ENCODE peak calls at places on chromosomes 4 and X, in eight cellular contexts. Z, X, P, R, O, L, Y and V are unnamed samples.

GRCh38 chr4:58138786-58139185 is 1028.6 kb upstream of the IGFBP7 start:
- DNase-seq in O (no peak), L (no peak), R (no peak), Y (no peak), X (no peak), Z (no peak), P (no peak), V (no peak)

GRCh38 chrX:41025926-41026325 is 59.3 kb upstream of the USP9X start:
- DNase-seq in O (no peak), L (no peak), P (no peak), R (no peak), Z (no peak), Y (no peak), X (no peak), V (no peak)

GRCh38 chr4:153789741-153790651 is 1.1 kb upstream of the SFRP2 start:
- DNase-seq in P (no peak), R (no peak), Y (no peak), L (no peak), X (no peak), Z (no peak), O (no peak), V (no peak)

GRCh38 chr4:27629532-27630225 is 769.0 kb downstream of the STIM2 start:
- DNase-seq in X (no peak), L (no peak), R (no peak), Y (no peak), P (no peak), O (no peak), Z (no peak), V (no peak)

GRCh38 chrX:31988975-31989374 is 917.1 kb upstream of the FTHL17 start:
- DNase-seq in P (no peak), Z (no peak), R (no peak), X (no peak), L (no peak), O (no peak), Y (no peak), V (no peak)

GRCh38 chr4:3387943-3388348 is 53.8 kb upstream of the HGFAC start:
- DNase-seq in P (peak), L (no peak), X (peak), O (peak), Z (no peak), Y (peak), R (no peak), V (peak)

GRCh38 chrX:41468647-41469323 is 21.6 kb downstream of the NYX start:
- DNase-seq in Z (no peak), O (peak), R (no peak), L (no peak), Y (no peak), X (no peak), P (no peak), V (no peak)

GRCh38 chr4:169102011-169102410 is 92.0 kb upstream of the CBR4 start:
- DNase-seq in R (no peak), Y (no peak), L (no peak), Z (no peak), X (no peak), P (no peak), O (no peak), V (no peak)

GRCh38 chr4:54227261-54228063 is 1.6 kb upstream of the PDGFRA start:
- DNase-seq in P (no peak), R (no peak), L (no peak), O (no peak), Z (no peak), X (no peak), Y (peak), V (no peak)

GRCh38 chrX:107978707-107979307 is 3.4 kb downstream of the TEX13B start:
- DNase-seq in Y (no peak), R (no peak), P (no peak), X (no peak), L (no peak), O (no peak), Z (no peak), V (no peak)

GRCh38 chr4:184053476-184053875 is 148.4 kb downstream of the STOX2 start:
- DNase-seq in R (no peak), P (no peak), L (no peak), O (no peak), Y (no peak), Z (no peak), X (no peak), V (no peak)

GRCh38 chr4:24382381-24382780 is 202.0 kb downstream of the DHX15 start:
- DNase-seq in R (no peak), Z (no peak), X (no peak), Y (no peak), L (no peak), P (no peak), O (no peak), V (no peak)

GRCh38 chr4:173367946-173368345 is 2.8 kb upstream of the SAP30 start:
- DNase-seq in R (no peak), L (no peak), O (no peak), Z (no peak), Y (no peak), X (no peak), P (no peak), V (no peak)

GRCh38 chr4:113223001-113223400 is 173.5 kb downstream of the ANK2 start:
- DNase-seq in L (no peak), P (no peak), R (no peak), Y (no peak), O (no peak), X (no peak), Z (no peak), V (no peak)

GRCh38 chr4:57430706-57431105 is 320.5 kb upstream of the IGFBP7 start:
- DNase-seq in Y (no peak), R (no peak), X (no peak), Z (no peak), O (no peak), L (no peak), P (no peak), V (no peak)

GRCh38 chrX:46912673-46913491 is 661 bp downstream of the JADE3 start:
- DNase-seq in R (no peak), O (peak), L (peak), Y (peak), P (no peak), X (peak), Z (no peak), V (peak)

GRCh38 chr4:2579910-2580309 is 43.5 kb downstream of the FAM193A start:
- DNase-seq in P (no peak), Z (no peak), O (no peak), L (no peak), Y (no peak), R (no peak), X (no peak), V (no peak)

GRCh38 chr4:3202836-3203820 is 45.8 kb upstream of the MSANTD1 start:
- DNase-seq in Y (peak), Z (no peak), O (no peak), R (no peak), L (peak), P (no peak), X (no peak), V (no peak)

GRCh38 chr4:33882246-33882990 is 2361.9 kb downstream of the ARAP2 start:
- DNase-seq in O (no peak), L (no peak), R (no peak), X (no peak), Z (no peak), Y (no peak), P (no peak), V (no peak)

GRCh38 chr4:72779256-72779655 is 210.2 kb upstream of the ADAMTS3 start:
- DNase-seq in X (no peak), Z (no peak), R (no peak), P (no peak), O (no peak), Y (no peak), L (no peak), V (no peak)

GRCh38 chr4:6269651-6270511 is at the start of gene WFS1:
- DNase-seq in Z (peak), L (peak), R (peak), O (peak), Y (peak), P (peak), X (peak), V (peak)

GRCh38 chrX:3159995-3160715 is 118.9 kb downstream of the ARSF start:
- DNase-seq in Z (no peak), L (no peak), P (no peak), O (no peak), X (no peak), R (no peak), Y (no peak), V (no peak)

GRCh38 chr4:121150486-121150885 is 13.6 kb downstream of the TNIP3 start:
- DNase-seq in O (no peak), P (no peak), R (no peak), X (no peak), Z (no peak), L (no peak), Y (no peak), V (no peak)

GRCh38 chrX:2484721-2485459 is 15.9 kb downstream of the DHRSX start:
- DNase-seq in P (no peak), Y (peak), X (no peak), O (no peak), L (no peak), Z (no peak), R (no peak), V (no peak)

GRCh38 chrX:3651272-3651671 is 62.2 kb downstream of the PRKX start:
- DNase-seq in O (no peak), Z (no peak), X (no peak), P (no peak), L (peak), Y (no peak), R (no peak), V (no peak)

GRCh38 chr4:79983431-79983830 is 89.6 kb downstream of the ANTXR2 start:
- DNase-seq in P (no peak), R (no peak), Y (no peak), X (no peak), O (no peak), Z (no peak), L (no peak), V (no peak)

GRCh38 chr4:127606823-127607222 is 25.9 kb upstream of the INTU start:
- DNase-seq in L (no peak), Z (no peak), P (no peak), O (no peak), X (no peak), Y (no peak), R (no peak), V (no peak)

GRCh38 chrX:54786972-54787371 is 11.1 kb downstream of the ITIH6 start:
- DNase-seq in P (no peak), O (no peak), Y (no peak), R (no peak), X (no peak), L (peak), Z (no peak), V (no peak)

GRCh38 chrX:133495464-133496391 is 80.4 kb upstream of the GPC4 start:
- DNase-seq in Z (no peak), O (peak), Y (peak), P (peak), L (no peak), R (no peak), X (no peak), V (no peak)

GRCh38 chr4:10872833-10873517 is 188.4 kb upstream of the CLNK start:
- DNase-seq in P (no peak), Z (no peak), R (no peak), X (no peak), O (no peak), L (no peak), Y (no peak), V (no peak)

GRCh38 chr4:61202638-61203495 is 2.7 kb downstream of the ADGRL3 start:
- DNase-seq in L (peak), Z (no peak), O (no peak), X (no peak), R (no peak), Y (no peak), P (peak), V (no peak)

GRCh38 chr4:186557061-186557460 is 1.7 kb upstream of the MTNR1A start:
- DNase-seq in P (no peak), Z (no peak), X (no peak), L (no peak), Y (no peak), R (no peak), O (no peak), V (no peak)

GRCh38 chr4:163395055-163395454 is 51.4 kb downstream of the NPY5R start:
- DNase-seq in O (no peak), Z (no peak), L (no peak), R (no peak), P (no peak), X (no peak), Y (no peak), V (no peak)

GRCh38 chr4:95505149-95505548 is 43.6 kb downstream of the UNC5C start:
- DNase-seq in X (no peak), O (no peak), L (no peak), Z (no peak), P (no peak), Y (no peak), R (no peak), V (no peak)

GRCh38 chr4:16226816-16227461 is 668 bp upstream of the TAPT1 start:
- DNase-seq in R (peak), Y (peak), L (peak), P (peak), Z (no peak), O (peak), X (peak), V (peak)

GRCh38 chrX:56798866-56799864 is 70.1 kb downstream of the NBDY start:
- DNase-seq in O (peak), L (peak), X (no peak), P (no peak), R (no peak), Y (peak), Z (no peak), V (peak)